ENCODE peak calls at places on chromosomes 11 and 22, in five cellular contexts. One of them, this sample, is unnamed.

GRCh38 chr11:554824-555499 is 5.6 kb downstream of the LMNTD2 start:
- DNase-seq in IMR-90: no peak
- DNase-seq in H9: peak
- DNase-seq in mesendoderm: peak
- DNase-seq in H1: peak
- DNase-seq in this sample: peak

GRCh38 chr22:36423461-36424404 is 36.0 kb upstream of the MYH9 start:
- DNase-seq in H1: no peak
- DNase-seq in IMR-90: peak
- DNase-seq in H9: no peak
- DNase-seq in mesendoderm: no peak
- DNase-seq in this sample: no peak

GRCh38 chr11:59195596-59195995 is 17.1 kb downstream of the MPEG1 start:
- DNase-seq in IMR-90: no peak
- DNase-seq in mesendoderm: no peak
- DNase-seq in H1: no peak
- DNase-seq in H9: no peak
- DNase-seq in this sample: no peak

GRCh38 chr22:24460418-24461089 is 33.2 kb downstream of the ADORA2A start:
- DNase-seq in H9: no peak
- DNase-seq in mesendoderm: peak
- DNase-seq in IMR-90: peak
- DNase-seq in H1: no peak
- DNase-seq in this sample: no peak

GRCh38 chr11:18987454-18988231 is 48.4 kb upstream of the MRGPRX1 start:
- DNase-seq in mesendoderm: no peak
- DNase-seq in H9: no peak
- DNase-seq in H1: no peak
- DNase-seq in IMR-90: peak
- DNase-seq in this sample: peak

GRCh38 chr11:6351782-6352181 is 31.5 kb upstream of the CAVIN3 start:
- DNase-seq in IMR-90: peak
- DNase-seq in H9: no peak
- DNase-seq in H1: no peak
- DNase-seq in mesendoderm: no peak
- DNase-seq in this sample: no peak

GRCh38 chr22:45750626-45751025 is 79.0 kb downstream of the ATXN10 start:
- DNase-seq in H9: no peak
- DNase-seq in mesendoderm: no peak
- DNase-seq in H1: no peak
- DNase-seq in IMR-90: no peak
- DNase-seq in this sample: no peak

GRCh38 chr11:111001986-111002616 is 243.4 kb upstream of the POU2AF2 start:
- DNase-seq in IMR-90: peak
- DNase-seq in mesendoderm: no peak
- DNase-seq in H1: no peak
- DNase-seq in H9: no peak
- DNase-seq in this sample: no peak

GRCh38 chr22:23471698-23472097 is 108.4 kb downstream of the IGLL1 start:
- DNase-seq in mesendoderm: no peak
- DNase-seq in H9: no peak
- DNase-seq in H1: no peak
- DNase-seq in IMR-90: no peak
- DNase-seq in this sample: no peak

GRCh38 chr22:45537734-45538181 is 35.1 kb downstream of the FBLN1 start:
- DNase-seq in H9: no peak
- DNase-seq in IMR-90: peak
- DNase-seq in H1: no peak
- DNase-seq in mesendoderm: no peak
- DNase-seq in this sample: no peak

GRCh38 chr22:43821606-43822425 is 9.7 kb upstream of the EFCAB6 start:
- DNase-seq in H1: no peak
- DNase-seq in mesendoderm: no peak
- DNase-seq in H9: peak
- DNase-seq in IMR-90: no peak
- DNase-seq in this sample: no peak

GRCh38 chr11:77096591-77097019 is 6.0 kb upstream of the OMP start:
- DNase-seq in IMR-90: no peak
- DNase-seq in H9: no peak
- DNase-seq in mesendoderm: no peak
- DNase-seq in H1: no peak
- DNase-seq in this sample: no peak

GRCh38 chr11:129324533-129325175 is 51.0 kb upstream of the BARX2 start:
- DNase-seq in IMR-90: no peak
- DNase-seq in H1: no peak
- DNase-seq in H9: no peak
- DNase-seq in mesendoderm: no peak
- DNase-seq in this sample: peak

GRCh38 chr22:29330753-29331152 is 15.3 kb upstream of the RASL10A start:
- DNase-seq in IMR-90: peak
- DNase-seq in mesendoderm: peak
- DNase-seq in H9: peak
- DNase-seq in H1: no peak
- DNase-seq in this sample: no peak

GRCh38 chr22:26970809-26971394 is 313.5 kb downstream of the MIAT start:
- DNase-seq in H1: no peak
- DNase-seq in H9: peak
- DNase-seq in IMR-90: no peak
- DNase-seq in mesendoderm: peak
- DNase-seq in this sample: no peak

GRCh38 chr22:49104434-49104833 is 723.2 kb downstream of the BRD1 start:
- DNase-seq in H9: no peak
- DNase-seq in IMR-90: no peak
- DNase-seq in H1: no peak
- DNase-seq in mesendoderm: no peak
- DNase-seq in this sample: no peak

GRCh38 chr11:121473064-121473777 is 20.5 kb upstream of the SORL1-AS1 start:
- DNase-seq in H1: no peak
- DNase-seq in mesendoderm: no peak
- DNase-seq in H9: no peak
- DNase-seq in IMR-90: peak
- DNase-seq in this sample: no peak

GRCh38 chr22:49918911-49919881 is 762 bp downstream of the CRELD2 start:
- DNase-seq in IMR-90: no peak
- DNase-seq in mesendoderm: no peak
- DNase-seq in H1: no peak
- DNase-seq in H9: no peak
- DNase-seq in this sample: no peak

GRCh38 chr11:113649311-113649710 is 56.8 kb downstream of the TMPRSS5 start:
- DNase-seq in H9: no peak
- DNase-seq in H1: no peak
- DNase-seq in IMR-90: no peak
- DNase-seq in mesendoderm: no peak
- DNase-seq in this sample: no peak

GRCh38 chr11:1839924-1840779 is 1.4 kb downstream of the TNNI2 start:
- DNase-seq in H1: no peak
- DNase-seq in mesendoderm: no peak
- DNase-seq in IMR-90: no peak
- DNase-seq in H9: no peak
- DNase-seq in this sample: no peak

GRCh38 chr22:47333625-47334024 is 571.2 kb downstream of the TBC1D22A start:
- DNase-seq in H1: no peak
- DNase-seq in IMR-90: peak
- DNase-seq in mesendoderm: no peak
- DNase-seq in H9: no peak
- DNase-seq in this sample: no peak

GRCh38 chr11:22197139-22197893 is 4.4 kb downstream of the ANO5 start:
- DNase-seq in IMR-90: no peak
- DNase-seq in H9: no peak
- DNase-seq in mesendoderm: no peak
- DNase-seq in H1: no peak
- DNase-seq in this sample: no peak

GRCh38 chr11:8768625-8769333 is 86.2 kb downstream of the RPL27A start:
- DNase-seq in mesendoderm: peak
- DNase-seq in H9: no peak
- DNase-seq in IMR-90: peak
- DNase-seq in H1: no peak
- DNase-seq in this sample: peak

GRCh38 chr11:35943761-35944502 is at the start of gene LDLRAD3:
- DNase-seq in H1: peak
- DNase-seq in IMR-90: peak
- DNase-seq in H9: peak
- DNase-seq in mesendoderm: peak
- DNase-seq in this sample: peak

GRCh38 chr11:105588001-105588400 is 21.9 kb upstream of the GRIA4 start:
- DNase-seq in mesendoderm: no peak
- DNase-seq in H9: no peak
- DNase-seq in IMR-90: peak
- DNase-seq in H1: no peak
- DNase-seq in this sample: no peak

GRCh38 chr11:2816517-2816916 is 69.1 kb downstream of the CDKN1C start:
- DNase-seq in H9: no peak
- DNase-seq in IMR-90: no peak
- DNase-seq in mesendoderm: no peak
- DNase-seq in H1: no peak
- DNase-seq in this sample: no peak

GRCh38 chr11:127640822-127641485 is 640.4 kb upstream of the KIRREL3 start:
- DNase-seq in IMR-90: peak
- DNase-seq in mesendoderm: no peak
- DNase-seq in H1: no peak
- DNase-seq in H9: no peak
- DNase-seq in this sample: no peak

GRCh38 chr11:84498016-84498415 is 1129.1 kb downstream of the DLG2 start:
- DNase-seq in mesendoderm: no peak
- DNase-seq in H1: no peak
- DNase-seq in IMR-90: no peak
- DNase-seq in H9: no peak
- DNase-seq in this sample: no peak

GRCh38 chr11:84501750-84502149 is 1125.4 kb downstream of the DLG2 start:
- DNase-seq in IMR-90: no peak
- DNase-seq in H1: no peak
- DNase-seq in H9: no peak
- DNase-seq in mesendoderm: no peak
- DNase-seq in this sample: no peak

GRCh38 chr11:84503503-84503902 is 1123.6 kb downstream of the DLG2 start:
- DNase-seq in H1: no peak
- DNase-seq in mesendoderm: no peak
- DNase-seq in IMR-90: no peak
- DNase-seq in H9: no peak
- DNase-seq in this sample: no peak
- H2BK120ac ChIP-seq in H1: no peak
- H2BK120ac ChIP-seq in mesendoderm: no peak
- H2BK120ac ChIP-seq in IMR-90: no peak
- H2BK120ac ChIP-seq in H9: no peak
- H2BK120ac ChIP-seq in this sample: no peak

GRCh38 chr11:61890536-61891330 is 612 bp downstream of the FADS3 start:
- DNase-seq in IMR-90: peak
- DNase-seq in mesendoderm: peak
- DNase-seq in H1: no peak
- DNase-seq in H9: peak
- DNase-seq in this sample: peak

GRCh38 chr11:61889831-61890230 is 1.5 kb downstream of the FADS3 start:
- DNase-seq in H1: no peak
- DNase-seq in IMR-90: no peak
- DNase-seq in mesendoderm: no peak
- DNase-seq in H9: no peak
- DNase-seq in this sample: no peak

GRCh38 chr11:61893981-61894380 is 2.6 kb upstream of the FADS3 start:
- DNase-seq in H1: no peak
- DNase-seq in mesendoderm: no peak
- DNase-seq in H9: no peak
- DNase-seq in IMR-90: peak
- DNase-seq in this sample: no peak

GRCh38 chr11:61892085-61892370 is 683 bp upstream of the FADS3 start:
- DNase-seq in H9: no peak
- DNase-seq in IMR-90: no peak
- DNase-seq in mesendoderm: no peak
- DNase-seq in H1: no peak
- DNase-seq in this sample: no peak

GRCh38 chr11:61891331-61892084 is at the start of gene FADS3:
- DNase-seq in mesendoderm: peak
- DNase-seq in H1: peak
- DNase-seq in H9: peak
- DNase-seq in IMR-90: peak
- DNase-seq in this sample: peak
- H2BK120ac ChIP-seq in mesendoderm: no peak
- H2BK120ac ChIP-seq in H1: no peak
- H2BK120ac ChIP-seq in H9: no peak
- H2BK120ac ChIP-seq in IMR-90: peak
- H2BK120ac ChIP-seq in this sample: peak

DNA sequence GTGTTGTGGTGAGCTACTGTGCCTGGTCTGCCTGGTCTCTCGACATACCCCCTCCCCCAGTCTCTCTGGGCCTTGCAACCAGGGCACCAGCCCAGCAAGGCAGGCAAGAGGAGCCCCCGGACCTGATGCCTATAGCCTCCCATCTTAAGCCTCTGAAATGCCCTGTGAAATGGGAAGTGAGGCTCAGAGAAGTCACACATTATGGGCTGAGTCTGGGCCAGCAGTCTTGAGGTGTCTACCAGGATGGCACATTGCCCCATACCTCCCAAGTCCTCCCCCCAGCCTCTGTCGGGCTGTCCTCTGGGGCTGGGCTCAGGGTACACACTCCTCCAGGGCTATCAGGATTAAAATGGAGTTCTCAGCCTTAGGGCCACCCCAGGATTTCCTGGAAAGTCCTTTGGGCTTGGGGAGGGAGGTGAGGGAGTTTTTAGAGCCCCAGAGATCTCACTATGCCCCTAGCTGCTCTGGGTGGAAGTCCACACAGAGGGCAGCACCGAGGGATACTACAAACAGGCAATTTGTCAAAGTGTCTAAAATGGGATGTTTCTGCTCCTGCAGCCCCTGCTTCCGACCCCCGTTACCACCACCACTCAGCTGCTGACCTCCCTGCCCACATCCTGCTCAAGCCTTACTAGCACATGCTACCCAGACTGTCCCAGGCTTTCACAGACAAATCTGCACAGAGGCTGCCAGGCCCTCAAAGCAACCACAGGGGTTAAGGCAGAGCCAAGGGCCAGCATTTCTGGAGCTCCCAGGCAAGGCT is 3.1 kb upstream of the SH3BP1 start:
- DNase-seq in IMR-90: peak
- DNase-seq in mesendoderm: peak
- DNase-seq in H9: no peak
- DNase-seq in H1: no peak
- DNase-seq in this sample: no peak
- H2BK120ac ChIP-seq in IMR-90: peak
- H2BK120ac ChIP-seq in mesendoderm: no peak
- H2BK120ac ChIP-seq in H9: no peak
- H2BK120ac ChIP-seq in H1: no peak
- H2BK120ac ChIP-seq in this sample: no peak

GRCh38 chr11:68329993-68330699 is 17.8 kb downstream of the LRP5 start:
- DNase-seq in H1: no peak
- DNase-seq in mesendoderm: no peak
- DNase-seq in IMR-90: peak
- DNase-seq in H9: no peak
- DNase-seq in this sample: peak

GRCh38 chr11:68333176-68333575 is 20.8 kb downstream of the LRP5 start:
- DNase-seq in H9: no peak
- DNase-seq in mesendoderm: no peak
- DNase-seq in IMR-90: no peak
- DNase-seq in H1: no peak
- DNase-seq in this sample: no peak

GRCh38 chr11:68332186-68332585 is 19.8 kb downstream of the LRP5 start:
- DNase-seq in mesendoderm: no peak
- DNase-seq in H9: no peak
- DNase-seq in IMR-90: no peak
- DNase-seq in H1: no peak
- DNase-seq in this sample: no peak

GRCh38 chr11:68330700-68331337 is 18.4 kb downstream of the LRP5 start:
- DNase-seq in mesendoderm: no peak
- DNase-seq in IMR-90: no peak
- DNase-seq in H9: no peak
- DNase-seq in H1: no peak
- DNase-seq in this sample: no peak

GRCh38 chr11:68331338-68331947 is 19.1 kb downstream of the LRP5 start:
- DNase-seq in IMR-90: no peak
- DNase-seq in H9: no peak
- DNase-seq in mesendoderm: no peak
- DNase-seq in H1: no peak
- DNase-seq in this sample: peak
- H2BK120ac ChIP-seq in IMR-90: no peak
- H2BK120ac ChIP-seq in H9: no peak
- H2BK120ac ChIP-seq in mesendoderm: no peak
- H2BK120ac ChIP-seq in H1: no peak
- H2BK120ac ChIP-seq in this sample: no peak

This sample was measured in trophoblast cell.